ENCODE peak calls at places on chromosomes 7 and 10, in five cellular contexts. F is uterus, O is sigmoid colon, P is IMR-90, D is stomach. Y is an unnamed sample.

GRCh38 chr10:79047875-79048638 is 20.7 kb upstream of the ZMIZ1 start:
- DNase-seq in O (peak), D (no peak), F (peak), P (no peak), Y (peak)

GRCh38 chr7:2242541-2243482 is 786 bp downstream of the NUDT1 start:
- DNase-seq in O (no peak), P (peak), D (no peak), F (no peak), Y (no peak)

GRCh38 chr10:75234683-75235374 is 928 bp downstream of the COMTD1 start:
- DNase-seq in O (peak), F (no peak), P (no peak), D (peak), Y (no peak)

GRCh38 chr7:127907638-127908040 is 123.6 kb downstream of the LRRC4 start:
- DNase-seq in O (no peak), D (no peak), P (peak), F (no peak), Y (no peak)

GRCh38 chr10:121833387-121833786 is 94.4 kb downstream of the ATE1 start:
- DNase-seq in P (no peak), F (no peak), D (no peak), O (no peak), Y (no peak)

GRCh38 chr7:30745251-30745650 is 6.7 kb upstream of the INMT start:
- DNase-seq in O (no peak), D (no peak), F (no peak), P (no peak), Y (no peak)

GRCh38 chr10:91220954-91221696 is 662 bp downstream of the PCGF5 start:
- DNase-seq in P (peak), O (peak), F (no peak), D (peak), Y (no peak)

GRCh38 chr10:118584181-118584954 is 11.1 kb downstream of the PRLHR start:
- DNase-seq in P (peak), F (peak), O (no peak), D (no peak), Y (no peak)

GRCh38 chr7:47783456-47784240 is 164.6 kb downstream of the PKD1L1 start:
- DNase-seq in D (no peak), F (peak), O (peak), P (peak), Y (no peak)

GRCh38 chr10:13862541-13863233 is 275.9 kb downstream of the PRPF18 start:
- DNase-seq in D (no peak), O (no peak), F (no peak), P (no peak), Y (no peak)

GRCh38 chr10:74208081-74208480 is 57.1 kb downstream of the ADK start:
- DNase-seq in F (no peak), P (no peak), D (peak), O (no peak), Y (no peak)

GRCh38 chr7:32879460-32879859 is 12.1 kb downstream of the KBTBD2 start:
- DNase-seq in P (no peak), F (no peak), O (no peak), D (no peak), Y (no peak)

GRCh38 chr7:111098011-111098925 is 7.3 kb downstream of the LRRN3 start:
- DNase-seq in O (no peak), D (no peak), F (no peak), P (peak), Y (no peak)

GRCh38 chr10:82564353-82565218 is 689.6 kb downstream of the NRG3 start:
- DNase-seq in O (no peak), P (no peak), F (no peak), D (no peak), Y (no peak)

GRCh38 chr10:119872860-119873671 is 423 bp upstream of the MCMBP start:
- DNase-seq in O (peak), D (peak), P (peak), F (peak), Y (peak)

GRCh38 chr7:47538846-47539311 is 43.0 kb downstream of the TNS3 start:
- DNase-seq in P (no peak), F (no peak), O (no peak), D (peak), Y (no peak)

GRCh38 chr10:43854042-43854441 is 205.4 kb upstream of the ZNF32 start:
- DNase-seq in D (no peak), F (no peak), P (peak), O (no peak), Y (peak)

GRCh38 chr7:5424689-5425506 is 1.3 kb upstream of the TNRC18 start:
- DNase-seq in F (peak), D (peak), P (peak), O (peak), Y (no peak)

GRCh38 chr10:14397069-14397468 is 66.3 kb upstream of the FRMD4A start:
- DNase-seq in D (no peak), O (no peak), P (peak), F (peak), Y (no peak)

GRCh38 chr7:10940748-10941358 is 32.8 kb upstream of the PHF14 start:
- DNase-seq in D (no peak), P (no peak), O (no peak), F (no peak), Y (no peak)

GRCh38 chr10:131812736-131813604 is 87.8 kb upstream of the PPP2R2D start:
- DNase-seq in O (no peak), P (no peak), D (peak), F (no peak), Y (peak)

GRCh38 chr7:121372376-121373024 is 23.6 kb downstream of the FAM3C start:
- DNase-seq in D (no peak), F (no peak), O (no peak), P (peak), Y (no peak)

GRCh38 chr10:102222798-102223197 is 3.3 kb upstream of the ELOVL3 start:
- DNase-seq in P (no peak), F (no peak), O (no peak), D (no peak), Y (no peak)

GRCh38 chr7:111424768-111425167 is 137.5 kb downstream of the IMMP2L start:
- DNase-seq in D (no peak), F (no peak), P (peak), O (no peak), Y (no peak)

GRCh38 chr7:13731643-13732042 is 257.8 kb downstream of the ETV1 start:
- DNase-seq in F (no peak), D (no peak), P (peak), O (no peak), Y (no peak)

GRCh38 chr7:108637049-108637621 is 67.5 kb downstream of the DNAJB9 start:
- DNase-seq in P (no peak), D (no peak), F (no peak), O (no peak), Y (no peak)

GRCh38 chr10:29270883-29271282 is 18.0 kb upstream of the LYZL1 start:
- DNase-seq in F (no peak), O (no peak), P (no peak), D (no peak), Y (no peak)

GRCh38 chr10:83917519-83918506 is 221.5 kb upstream of the GHITM start:
- DNase-seq in D (no peak), F (no peak), P (no peak), O (peak), Y (no peak)

GRCh38 chr7:38858281-38858884 is 50.6 kb downstream of the VPS41 start:
- DNase-seq in O (no peak), D (no peak), P (peak), F (no peak), Y (no peak)

GRCh38 chr10:46251857-46252847 is 34.6 kb upstream of the ANTXRL start:
- DNase-seq in O (peak), D (peak), F (no peak), P (no peak), Y (peak)

GRCh38 chr7:683526-684205 is 42.8 kb upstream of the DNAAF5 start:
- DNase-seq in D (no peak), O (peak), P (no peak), F (peak), Y (no peak)

GRCh38 chr10:120813085-120813484 is 38.1 kb upstream of the WDR11 start:
- DNase-seq in O (no peak), P (no peak), D (no peak), F (no peak), Y (no peak)

GRCh38 chr10:69958232-69958902 is 94.3 kb upstream of the MACROH2A2 start:
- DNase-seq in D (peak), P (peak), O (no peak), F (no peak), Y (no peak)

GRCh38 chr7:3028767-3029111 is 14.9 kb downstream of the CARD11 start:
- DNase-seq in D (no peak), F (no peak), P (no peak), O (no peak), Y (peak)

GRCh38 chr10:10967029-10967428 is 50.6 kb upstream of the CELF2 start:
- DNase-seq in F (no peak), D (peak), P (no peak), O (no peak), Y (no peak)

GRCh38 chr7:17854297-17855047 is 85.8 kb downstream of the SNX13 start:
- DNase-seq in P (no peak), D (no peak), O (no peak), F (no peak), Y (no peak)

GRCh38 chr10:125235093-125236069 is 75.0 kb upstream of the CTBP2 start:
- DNase-seq in D (no peak), P (no peak), F (no peak), O (no peak), Y (no peak)

GRCh38 chr10:96334888-96335526 is 23.8 kb downstream of the OPALIN start:
- DNase-seq in D (no peak), F (no peak), P (peak), O (no peak), Y (no peak)
- TF ChIP-seq CTCF in D (peak), F (no peak), P (peak), O (peak), Y (peak)

GRCh38 chr10:116808706-116809105 is 40.6 kb upstream of the ENO4 start:
- DNase-seq in P (no peak), O (peak), F (no peak), D (no peak), Y (no peak)

GRCh38 chr10:116811691-116812090 is 37.6 kb upstream of the ENO4 start:
- DNase-seq in F (no peak), O (no peak), P (no peak), D (no peak), Y (no peak)

GRCh38 chr10:116810895-116811294 is 38.4 kb upstream of the ENO4 start:
- DNase-seq in P (no peak), F (no peak), O (peak), D (no peak), Y (no peak)

DNA sequence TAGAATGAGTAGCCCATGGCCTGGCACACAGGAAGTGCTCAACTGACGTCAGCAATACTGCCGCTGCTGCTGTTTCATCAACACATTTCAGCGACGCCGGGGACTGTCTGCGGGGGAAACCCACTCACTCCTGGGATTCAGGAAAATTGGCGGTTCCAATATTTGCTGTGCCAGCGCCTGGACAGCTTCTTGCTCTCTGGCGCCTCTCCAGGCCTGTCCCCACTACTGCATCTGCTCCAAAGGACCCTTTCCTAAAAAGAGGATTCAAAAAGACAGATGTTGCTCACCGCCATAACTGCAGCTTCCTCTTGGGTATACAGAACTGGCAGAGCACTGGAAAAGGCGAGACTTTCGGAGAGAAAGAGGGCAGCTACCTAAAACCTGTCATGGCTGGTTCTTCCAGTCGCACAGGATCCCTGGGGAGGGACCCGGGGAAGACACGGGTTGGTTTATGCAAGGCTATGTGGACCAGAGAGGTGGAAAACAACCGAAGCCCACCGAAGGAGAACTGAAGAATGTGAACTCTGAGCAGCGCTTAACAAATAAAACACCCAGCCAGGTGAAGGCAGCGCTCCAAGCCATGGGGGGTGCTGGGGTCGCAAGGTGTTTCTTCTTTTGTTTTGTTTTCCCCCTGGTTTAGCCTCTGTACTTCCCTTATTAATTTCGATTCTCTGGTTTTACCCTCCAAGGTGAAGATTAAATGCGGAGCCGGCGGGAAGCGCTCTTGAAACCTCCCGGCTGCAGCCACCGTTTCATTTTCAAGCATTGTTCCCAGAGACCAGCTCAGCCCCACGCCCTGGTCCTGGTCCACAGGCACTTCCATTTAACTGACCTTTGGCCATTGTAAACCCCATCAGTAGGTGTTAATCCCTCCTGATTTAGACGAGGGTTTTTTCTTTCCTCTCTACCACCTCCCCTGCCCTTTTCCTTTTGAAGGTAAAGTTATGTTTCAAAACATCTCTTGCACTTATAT is 39.5 kb upstream of the ENO4 start:
- DNase-seq in P (no peak), D (peak), O (peak), F (no peak), Y (no peak)
- TF ChIP-seq CTCF in P (peak), D (no peak), O (no peak), F (no peak), Y (no peak)

GRCh38 chr7:20799566-20800377 is 13.1 kb upstream of the SP8 start:
- DNase-seq in P (no peak), O (no peak), D (no peak), F (no peak), Y (no peak)

GRCh38 chr7:20798081-20798693 is 11.5 kb upstream of the SP8 start:
- DNase-seq in F (no peak), P (no peak), O (no peak), D (peak), Y (no peak)

GRCh38 chr7:20796565-20796964 is 9.9 kb upstream of the SP8 start:
- DNase-seq in O (no peak), P (no peak), F (no peak), D (no peak), Y (no peak)

GRCh38 chr7:20797174-20798080 is 10.7 kb upstream of the SP8 start:
- DNase-seq in O (no peak), D (no peak), F (no peak), P (no peak), Y (no peak)

GRCh38 chr7:20798694-20799121 is 12.0 kb upstream of the SP8 start:
- DNase-seq in P (no peak), D (no peak), O (no peak), F (no peak), Y (no peak)
- TF ChIP-seq CTCF in P (no peak), D (no peak), O (no peak), F (no peak), Y (no peak)

GRCh38 chr10:68900427-68901105 is 549 bp upstream of the DDX50 start:
- DNase-seq in O (no peak), P (peak), F (no peak), D (no peak), Y (no peak)
- TF ChIP-seq CTCF in O (no peak), P (no peak), F (peak), D (no peak), Y (no peak)

GRCh38 chr10:35304649-35305048 is 31.7 kb upstream of the CCNY start:
- DNase-seq in P (no peak), D (no peak), F (no peak), O (no peak), Y (no peak)
- TF ChIP-seq CTCF in P (no peak), D (no peak), F (no peak), O (no peak), Y (no peak)

GRCh38 chr10:127227027-127227426 is 30.6 kb upstream of the INSYN2A start:
- DNase-seq in O (no peak), P (no peak), F (no peak), D (no peak), Y (no peak)

GRCh38 chr10:127227663-127228062 is 31.3 kb upstream of the INSYN2A start:
- DNase-seq in O (no peak), F (no peak), P (no peak), D (no peak), Y (no peak)

GRCh38 chr10:127228195-127228785 is 31.9 kb upstream of the INSYN2A start:
- DNase-seq in F (no peak), D (no peak), P (peak), O (no peak), Y (no peak)
- TF ChIP-seq CTCF in F (no peak), D (no peak), P (no peak), O (no peak), Y (no peak)

GRCh38 chr10:1628757-1629156 is 108.6 kb downstream of the ADARB2 start:
- DNase-seq in O (peak), P (no peak), D (no peak), F (no peak), Y (no peak)

GRCh38 chr10:1626835-1627234 is 110.5 kb downstream of the ADARB2 start:
- DNase-seq in O (peak), P (no peak), F (no peak), D (no peak), Y (no peak)

GRCh38 chr10:1627945-1628344 is 109.4 kb downstream of the ADARB2 start:
- DNase-seq in O (no peak), D (no peak), F (no peak), P (no peak), Y (no peak)

GRCh38 chr10:1631282-1631681 is 106.0 kb downstream of the ADARB2 start:
- DNase-seq in P (no peak), O (peak), D (no peak), F (no peak), Y (no peak)

DNA sequence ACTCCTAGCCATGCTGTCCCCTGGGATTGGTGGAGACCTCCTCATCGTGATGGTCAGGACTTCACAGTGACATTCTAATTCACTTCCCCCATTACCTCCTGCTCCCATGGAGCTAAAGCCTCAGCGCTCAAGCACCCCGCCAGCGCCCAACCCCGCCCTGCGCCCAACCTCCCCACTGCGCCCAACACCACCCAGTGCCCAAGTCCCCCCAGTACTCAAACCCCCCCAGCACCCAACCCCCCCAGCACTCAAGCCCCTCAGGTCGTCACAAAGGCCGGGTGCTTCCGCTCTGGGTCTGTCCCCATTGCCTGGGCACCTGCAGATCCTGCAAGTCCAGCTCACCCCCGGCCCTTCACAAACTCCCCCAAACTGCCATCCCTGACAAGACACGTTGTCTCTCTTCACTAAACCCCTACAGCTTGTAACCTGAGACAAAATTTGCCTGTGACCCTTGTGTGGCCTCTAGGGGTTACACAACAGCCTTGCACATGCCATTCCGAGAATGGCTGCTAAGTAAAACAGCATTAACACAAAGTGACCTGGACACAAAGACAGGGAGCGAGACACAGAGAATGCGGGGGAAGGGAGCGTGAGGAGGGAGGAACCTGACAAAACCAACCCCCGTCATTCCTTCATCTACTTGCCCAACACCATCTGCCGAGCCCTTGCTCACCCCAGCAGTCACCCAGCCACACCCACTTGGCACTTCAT is 107.8 kb downstream of the ADARB2 start:
- DNase-seq in D (no peak), O (peak), P (no peak), F (no peak), Y (no peak)
- TF ChIP-seq CTCF in D (no peak), O (no peak), P (no peak), F (no peak), Y (no peak)

GRCh38 chr7:118826237-118826636 is 601.7 kb downstream of the ANKRD7 start:
- DNase-seq in O (no peak), F (no peak), D (no peak), P (no peak), Y (no peak)
- TF ChIP-seq CTCF in O (no peak), F (no peak), D (no peak), P (no peak), Y (no peak)

DNA sequence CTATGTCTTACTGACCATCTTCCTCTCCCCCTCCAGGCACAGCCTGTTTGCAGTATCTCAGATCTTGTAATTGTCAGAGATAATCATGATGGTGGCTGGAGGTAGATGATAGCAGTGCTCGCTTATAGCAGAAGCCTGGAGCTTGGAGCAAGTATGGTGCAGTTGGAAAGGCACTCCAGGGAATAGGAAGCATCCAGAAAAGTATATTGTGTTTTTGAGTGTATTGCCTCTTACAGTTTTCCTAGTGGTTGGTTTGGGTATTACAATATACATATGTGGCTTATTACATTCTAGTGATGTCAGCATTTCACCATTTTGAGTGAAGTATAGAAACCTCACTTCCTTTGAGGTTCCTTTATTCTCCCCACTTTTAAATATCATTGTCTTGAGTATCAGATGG is 101.5 kb downstream of the STK31 start:
- DNase-seq in P (no peak), D (no peak), O (no peak), F (no peak), Y (no peak)
- TF ChIP-seq CTCF in P (no peak), D (no peak), O (peak), F (no peak), Y (no peak)